ENCODE peak calls at places on chromosomes 11 and 22, in five cellular contexts. Z, T, M, N and Q are unnamed samples.

GRCh38 chr22:33271390-33272161 is 213.4 kb upstream of the SYN3 start:
- DNase-seq in Z (no peak), T (no peak), M (no peak), N (peak), Q (no peak)

GRCh38 chr22:37002633-37003032 is 16.6 kb downstream of the TST start:
- DNase-seq in Z (no peak), T (no peak), M (no peak), N (no peak), Q (no peak)

GRCh38 chr11:69760319-69760718 is 14.8 kb downstream of the FGF4 start:
- DNase-seq in Z (no peak), T (no peak), M (no peak), N (no peak), Q (no peak)

GRCh38 chr11:75031224-75031753 is 42.6 kb downstream of the NEU3 start:
- DNase-seq in Z (no peak), T (peak), M (no peak), N (no peak), Q (peak)

GRCh38 chr11:2270322-2271076 is at the start of gene ASCL2:
- DNase-seq in Z (no peak), T (no peak), M (peak), N (no peak), Q (no peak)

GRCh38 chr11:59857444-59858434 is 8.5 kb downstream of the TCN1 start:
- DNase-seq in Z (peak), T (no peak), M (peak), N (no peak), Q (peak)

GRCh38 chr11:15507592-15507991 is 392.9 kb downstream of the INSC start:
- DNase-seq in Z (no peak), T (no peak), M (no peak), N (no peak), Q (no peak)

GRCh38 chr22:27238935-27239510 is 562.5 kb downstream of the MN1 start:
- DNase-seq in Z (no peak), T (no peak), M (no peak), N (no peak), Q (peak)

GRCh38 chr22:33315954-33316353 is 257.8 kb upstream of the SYN3 start:
- DNase-seq in Z (no peak), T (no peak), M (no peak), N (no peak), Q (no peak)

GRCh38 chr22:37310815-37311595 is 28.7 kb downstream of the CYTH4 start:
- DNase-seq in Z (no peak), T (no peak), M (no peak), N (no peak), Q (no peak)

GRCh38 chr11:41926339-41926738 is 466.9 kb upstream of the LRRC4C start:
- DNase-seq in Z (no peak), T (no peak), M (no peak), N (no peak), Q (no peak)

GRCh38 chr11:14331476-14332136 is 27.4 kb downstream of the RRAS2 start:
- DNase-seq in Z (no peak), T (no peak), M (no peak), N (no peak), Q (peak)

GRCh38 chr11:108751444-108751843 is 86.6 kb downstream of the DDX10 start:
- DNase-seq in Z (no peak), T (no peak), M (no peak), N (no peak), Q (no peak)

GRCh38 chr11:111490496-111490895 is 21.7 kb downstream of the BTG4 start:
- DNase-seq in Z (no peak), T (no peak), M (no peak), N (no peak), Q (no peak)

GRCh38 chr11:5719703-5720495 is 16.3 kb upstream of the OR56B1 start:
- DNase-seq in Z (no peak), T (no peak), M (no peak), N (no peak), Q (no peak)

GRCh38 chr11:2788751-2789140 is 89.0 kb upstream of the KCNQ1OT1 start:
- DNase-seq in Z (no peak), T (no peak), M (no peak), N (no peak), Q (no peak)

GRCh38 chr11:75673977-75674582 is 5.2 kb upstream of the MAP6 start:
- DNase-seq in Z (peak), T (peak), M (peak), N (no peak), Q (peak)

GRCh38 chr11:101129203-101129943 is at the start of gene PGR:
- DNase-seq in Z (no peak), T (no peak), M (peak), N (no peak), Q (no peak)

GRCh38 chr11:7551571-7551970 is 37.8 kb downstream of the PPFIBP2 start:
- DNase-seq in Z (no peak), T (no peak), M (no peak), N (no peak), Q (no peak)

GRCh38 chr11:92311616-92312449 is 87.2 kb downstream of the FAT3 start:
- DNase-seq in Z (no peak), T (no peak), M (peak), N (no peak), Q (no peak)

GRCh38 chr11:58442136-58442535 is at the start of gene OR5B12:
- DNase-seq in Z (no peak), T (no peak), M (no peak), N (no peak), Q (no peak)

GRCh38 chr11:78926633-78927347 is 352.1 kb upstream of the NARS2 start:
- DNase-seq in Z (no peak), T (no peak), M (no peak), N (no peak), Q (no peak)

GRCh38 chr11:45924927-45925326 is 2.5 kb downstream of the LARGE2 start:
- DNase-seq in Z (no peak), T (no peak), M (no peak), N (no peak), Q (no peak)

GRCh38 chr11:74255741-74256369 is 55.6 kb downstream of the P4HA3 start:
- DNase-seq in Z (peak), T (peak), M (peak), N (no peak), Q (peak)

GRCh38 chr11:83441171-83441570 is 155.0 kb upstream of the CCDC90B start:
- DNase-seq in Z (no peak), T (no peak), M (peak), N (no peak), Q (no peak)

GRCh38 chr11:26946209-26946828 is 47.6 kb upstream of the FIBIN start:
- DNase-seq in Z (no peak), T (no peak), M (no peak), N (no peak), Q (no peak)

GRCh38 chr11:103624708-103625623 is 411.5 kb upstream of the DDI1 start:
- DNase-seq in Z (no peak), T (no peak), M (peak), N (no peak), Q (peak)

GRCh38 chr11:6418199-6418957 is 516 bp downstream of the APBB1 start:
- DNase-seq in Z (no peak), T (no peak), M (peak), N (no peak), Q (peak)

GRCh38 chr11:36333897-36334296 is 37.8 kb downstream of the PRR5L start:
- DNase-seq in Z (peak), T (no peak), M (peak), N (no peak), Q (peak)

GRCh38 chr11:127115844-127116243 is 115.3 kb upstream of the KIRREL3 start:
- DNase-seq in Z (no peak), T (no peak), M (no peak), N (no peak), Q (no peak)

GRCh38 chr11:2526808-2527381 is 82.1 kb downstream of the KCNQ1 start:
- DNase-seq in Z (no peak), T (no peak), M (peak), N (no peak), Q (no peak)

GRCh38 chr22:22770280-22770871 is 117.2 kb upstream of the IGLL5 start:
- DNase-seq in Z (no peak), T (peak), M (peak), N (no peak), Q (peak)

GRCh38 chr22:23183107-23183698 is 2.9 kb downstream of the BCR start:
- DNase-seq in Z (no peak), T (peak), M (peak), N (no peak), Q (peak)

GRCh38 chr11:93591247-93591898 is 48.2 kb upstream of the SMCO4 start:
- DNase-seq in Z (peak), T (peak), M (no peak), N (peak), Q (no peak)

GRCh38 chr11:93481696-93482095 is 61.5 kb downstream of the SMCO4 start:
- DNase-seq in Z (no peak), T (no peak), M (no peak), N (no peak), Q (no peak)

GRCh38 chr22:29255064-29255621 is 12.6 kb downstream of the RHBDD3 start:
- DNase-seq in Z (no peak), T (no peak), M (no peak), N (no peak), Q (no peak)

GRCh38 chr11:119750056-119750455 is 21.1 kb upstream of the NECTIN1 start:
- DNase-seq in Z (no peak), T (no peak), M (no peak), N (no peak), Q (no peak)
- TF ChIP-seq POLR2AphosphoS5 in Z (no peak), T (no peak), M (no peak), N (no peak), Q (no peak)

DNA sequence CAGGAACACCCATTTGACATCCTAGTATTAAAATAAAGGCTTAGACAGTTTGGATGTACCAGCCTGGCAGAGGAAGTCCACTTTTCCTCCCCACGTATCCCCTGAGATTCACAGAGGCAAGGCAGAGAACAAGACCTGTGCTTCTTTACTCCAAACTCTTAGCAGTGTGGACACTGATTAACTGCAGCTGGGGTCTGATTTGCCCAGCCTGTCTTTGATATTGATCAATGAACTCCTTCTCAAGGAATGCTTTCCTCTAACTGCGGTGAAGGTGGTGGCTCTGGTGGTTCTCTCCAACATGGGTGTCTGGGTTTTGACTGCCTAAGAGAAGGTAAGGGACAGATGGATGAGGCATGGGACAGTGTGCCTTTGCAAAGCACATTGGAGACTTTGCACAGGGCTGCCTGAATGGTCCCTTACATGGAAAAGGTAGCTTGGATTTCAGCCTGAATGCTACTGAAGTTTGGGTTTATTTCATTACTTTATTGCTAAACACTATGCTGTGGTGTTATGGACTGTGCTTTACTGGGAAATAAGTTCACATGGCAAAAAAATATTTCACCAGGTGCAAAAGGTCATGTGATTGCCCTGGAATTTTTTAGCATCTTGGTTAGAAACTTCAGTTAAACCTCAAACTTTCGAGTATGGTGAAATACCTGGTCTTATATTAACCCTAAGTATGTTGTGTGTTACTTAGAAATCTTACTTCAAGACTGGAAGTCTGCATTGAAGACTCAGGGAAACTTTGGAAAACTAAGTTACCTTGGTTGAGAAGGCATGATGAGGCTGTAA is 1.8 kb downstream of the GAS2 start:
- DNase-seq in Z (no peak), T (no peak), M (no peak), N (no peak), Q (no peak)
- TF ChIP-seq EZH2 in Z (no peak), T (no peak), M (no peak), N (no peak), Q (no peak)

GRCh38 chr11:65432686-65433582 is 10.3 kb downstream of the NEAT1 start:
- DNase-seq in Z (no peak), T (no peak), M (peak), N (no peak), Q (peak)
- TF ChIP-seq POLR2AphosphoS5 in Z (no peak), T (peak), M (no peak), N (no peak), Q (no peak)

GRCh38 chr22:41913842-41914534 is 886 bp downstream of the SHISA8 start:
- DNase-seq in Z (no peak), T (no peak), M (peak), N (no peak), Q (no peak)

GRCh38 chr22:41915783-41916493 is 1.1 kb upstream of the SHISA8 start:
- DNase-seq in Z (no peak), T (no peak), M (no peak), N (no peak), Q (no peak)

GRCh38 chr22:41914611-41915034 is 251 bp downstream of the SHISA8 start:
- DNase-seq in Z (no peak), T (no peak), M (no peak), N (no peak), Q (no peak)

GRCh38 chr22:41916745-41917358 is 2.0 kb upstream of the SHISA8 start:
- DNase-seq in Z (no peak), T (no peak), M (no peak), N (no peak), Q (no peak)

GRCh38 chr22:41915035-41915782 is at the start of gene SHISA8:
- DNase-seq in Z (no peak), T (no peak), M (peak), N (no peak), Q (peak)
- TF ChIP-seq EZH2 in Z (no peak), T (peak), M (peak), N (no peak), Q (peak)

DNA sequence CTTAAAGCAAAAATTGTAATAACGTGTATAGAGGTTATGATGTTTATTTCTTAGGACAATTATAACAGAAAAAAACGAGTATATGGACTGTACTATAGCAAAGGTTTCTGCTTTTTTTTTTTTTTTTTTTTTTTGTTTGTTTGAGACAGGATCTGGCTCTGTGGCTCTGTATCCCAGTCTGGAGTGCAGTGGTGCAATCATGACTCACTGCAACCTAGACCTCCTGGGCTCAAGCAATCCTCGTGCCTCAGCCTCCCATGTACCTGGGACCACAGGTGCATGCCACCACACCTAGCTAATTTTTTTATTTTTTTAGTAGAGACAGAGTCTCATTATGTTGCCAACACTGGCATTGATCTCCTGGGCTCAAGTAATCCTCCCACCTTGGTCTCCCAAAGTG is 39.2 kb downstream of the ZFTA start:
- DNase-seq in Z (no peak), T (no peak), M (no peak), N (no peak), Q (no peak)
- TF ChIP-seq POLR2AphosphoS5 in Z (no peak), T (no peak), M (no peak), N (no peak), Q (no peak)

DNA sequence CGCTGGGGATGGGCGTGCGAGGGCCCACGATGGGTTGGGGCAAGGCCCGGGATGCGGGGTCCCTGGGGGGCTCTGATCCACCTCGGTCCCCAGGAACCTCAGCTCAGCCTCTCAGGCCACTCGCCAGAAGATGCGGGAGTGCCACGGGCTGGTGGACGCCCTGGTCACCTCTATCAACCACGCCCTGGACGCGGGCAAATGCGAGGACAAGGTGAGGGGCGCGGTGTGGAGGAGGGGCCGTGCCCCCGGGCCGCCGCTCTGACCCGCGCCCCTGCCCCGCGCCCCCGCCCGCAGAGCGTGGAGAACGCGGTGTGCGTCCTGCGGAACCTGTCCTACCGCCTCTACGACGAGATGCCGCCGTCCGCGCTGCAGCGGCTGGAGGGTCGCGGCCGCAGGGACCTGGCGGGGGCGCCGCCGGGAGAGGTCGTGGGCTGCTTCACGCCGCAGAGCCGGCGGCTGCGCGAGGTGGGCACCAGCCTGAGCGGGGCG is 6.3 kb downstream of the PKP3 start:
- DNase-seq in Z (no peak), T (no peak), M (no peak), N (no peak), Q (no peak)
- TF ChIP-seq EZH2 in Z (no peak), T (no peak), M (no peak), N (no peak), Q (no peak)

GRCh38 chr22:25331050-25331449 is 111.6 kb downstream of the CRYBB2 start:
- DNase-seq in Z (no peak), T (no peak), M (no peak), N (no peak), Q (no peak)

GRCh38 chr22:25332386-25332785 is 112.9 kb downstream of the CRYBB2 start:
- DNase-seq in Z (no peak), T (no peak), M (no peak), N (no peak), Q (no peak)

DNA sequence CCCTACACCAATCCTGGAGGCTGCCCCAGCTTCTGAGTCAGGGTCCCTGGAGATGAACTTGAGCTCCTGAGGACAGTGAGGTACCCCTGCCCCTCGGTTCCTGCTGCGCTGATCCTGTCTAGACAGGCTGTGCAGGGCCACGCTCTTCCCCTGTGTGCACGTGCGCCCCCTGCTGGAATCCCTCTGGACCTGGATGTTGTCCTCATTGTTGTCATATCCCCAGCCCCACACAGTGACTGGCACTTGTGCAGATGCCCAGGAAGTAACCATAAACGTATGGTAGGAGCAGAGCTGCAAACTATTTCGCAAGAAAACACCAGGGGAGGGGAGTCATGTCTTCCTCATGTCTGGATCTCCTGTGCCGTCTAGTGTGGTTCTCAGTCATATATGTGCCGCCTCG is 114.7 kb downstream of the CRYBB2 start:
- DNase-seq in Z (peak), T (peak), M (peak), N (peak), Q (peak)
- TF ChIP-seq POLR2AphosphoS5 in Z (no peak), T (no peak), M (no peak), N (no peak), Q (no peak)

DNA sequence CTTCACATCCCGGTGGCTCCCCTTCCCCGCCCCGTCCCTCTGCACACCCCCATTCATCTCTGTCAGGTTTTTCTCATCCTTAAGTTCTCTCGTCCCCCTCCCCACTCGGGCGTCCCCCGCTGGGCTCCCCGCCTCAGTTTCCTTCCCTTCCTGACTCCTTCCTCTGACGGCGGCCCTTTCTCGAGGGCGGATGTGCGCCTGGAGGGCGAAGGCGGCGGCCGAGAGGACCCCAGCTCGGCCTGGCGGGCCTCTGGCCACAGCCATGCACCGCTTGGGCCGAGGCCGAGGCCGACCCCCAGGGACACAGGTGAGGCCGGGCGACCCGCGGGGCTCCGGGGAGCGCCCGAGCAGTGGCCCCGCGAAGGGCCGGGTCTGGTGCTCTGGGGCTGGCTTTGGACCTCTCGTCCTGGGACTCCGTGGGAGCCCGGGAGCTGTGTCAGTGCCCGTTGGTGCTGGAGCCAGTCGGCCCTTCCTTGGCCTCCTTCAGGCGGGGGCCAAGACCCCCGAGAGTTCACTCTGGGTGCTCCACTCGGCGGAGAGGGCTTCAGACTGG is 2.9 kb downstream of the PHLDB1 start:
- DNase-seq in Z (no peak), T (no peak), M (peak), N (no peak), Q (peak)
- TF ChIP-seq EZH2 in Z (no peak), T (no peak), M (peak), N (no peak), Q (no peak)

GRCh38 chr22:39234867-39235687 is 9.7 kb downstream of the PDGFB start:
- DNase-seq in Z (no peak), T (no peak), M (no peak), N (no peak), Q (peak)
- TF ChIP-seq POLR2AphosphoS5 in Z (no peak), T (no peak), M (no peak), N (no peak), Q (peak)

GRCh38 chr11:43943931-43944751 is 1.7 kb downstream of the C11orf96 start:
- DNase-seq in Z (no peak), T (no peak), M (peak), N (no peak), Q (peak)
- TF ChIP-seq EZH2 in Z (no peak), T (no peak), M (peak), N (no peak), Q (peak)